ENCODE peak calls at places on chromosome 10, in seven cellular contexts. W is A549, A is lower leg skin, F is transverse colon, H is GM12892, J is prostate gland, C is sigmoid colon. E is an unnamed sample.

GRCh38 chr10:51297438-51297837 is 223.2 kb downstream of the PRKG1 start:
- DNase-seq in W (no peak), A (no peak), F (no peak), H (no peak), J (no peak), C (no peak), E (no peak)

GRCh38 chr10:70740441-70741288 is 44.5 kb downstream of the TBATA start:
- DNase-seq in W (no peak), A (no peak), F (no peak), H (no peak), J (no peak), C (no peak), E (no peak)

GRCh38 chr10:3109633-3110032 is 42.3 kb downstream of the PFKP start:
- DNase-seq in W (no peak), A (no peak), F (no peak), H (no peak), J (no peak), C (no peak), E (no peak)

GRCh38 chr10:23058366-23058765 is 37.0 kb upstream of the MSRB2 start:
- DNase-seq in W (no peak), A (no peak), F (no peak), H (no peak), J (no peak), C (no peak), E (no peak)

GRCh38 chr10:29668628-29669027 is 33.9 kb upstream of the SVIL start:
- DNase-seq in W (no peak), A (no peak), F (no peak), H (no peak), J (no peak), C (no peak), E (peak; percentile 32)

GRCh38 chr10:123928427-123928826 is 36.8 kb upstream of the CPXM2 start:
- DNase-seq in W (no peak), A (no peak), F (no peak), H (no peak), J (no peak), C (no peak), E (no peak)

GRCh38 chr10:97685395-97685958 is 1.6 kb downstream of the AVPI1 start:
- DNase-seq in W (peak; percentile 76), A (peak; percentile 49), F (peak; percentile 66), H (no peak), J (no peak), C (peak; percentile 73), E (no peak)

GRCh38 chr10:18545626-18546025 is 105.8 kb downstream of the NSUN6 start:
- DNase-seq in W (no peak), A (no peak), F (no peak), H (no peak), J (no peak), C (no peak), E (no peak)

GRCh38 chr10:12377891-12378290 is 28.5 kb downstream of the CAMK1D start:
- DNase-seq in W (no peak), A (no peak), F (no peak), H (no peak), J (no peak), C (no peak), E (no peak)

GRCh38 chr10:36048236-36048635 is 406.1 kb upstream of the FZD8 start:
- DNase-seq in W (no peak), A (no peak), F (no peak), H (no peak), J (no peak), C (no peak), E (no peak)

DNA sequence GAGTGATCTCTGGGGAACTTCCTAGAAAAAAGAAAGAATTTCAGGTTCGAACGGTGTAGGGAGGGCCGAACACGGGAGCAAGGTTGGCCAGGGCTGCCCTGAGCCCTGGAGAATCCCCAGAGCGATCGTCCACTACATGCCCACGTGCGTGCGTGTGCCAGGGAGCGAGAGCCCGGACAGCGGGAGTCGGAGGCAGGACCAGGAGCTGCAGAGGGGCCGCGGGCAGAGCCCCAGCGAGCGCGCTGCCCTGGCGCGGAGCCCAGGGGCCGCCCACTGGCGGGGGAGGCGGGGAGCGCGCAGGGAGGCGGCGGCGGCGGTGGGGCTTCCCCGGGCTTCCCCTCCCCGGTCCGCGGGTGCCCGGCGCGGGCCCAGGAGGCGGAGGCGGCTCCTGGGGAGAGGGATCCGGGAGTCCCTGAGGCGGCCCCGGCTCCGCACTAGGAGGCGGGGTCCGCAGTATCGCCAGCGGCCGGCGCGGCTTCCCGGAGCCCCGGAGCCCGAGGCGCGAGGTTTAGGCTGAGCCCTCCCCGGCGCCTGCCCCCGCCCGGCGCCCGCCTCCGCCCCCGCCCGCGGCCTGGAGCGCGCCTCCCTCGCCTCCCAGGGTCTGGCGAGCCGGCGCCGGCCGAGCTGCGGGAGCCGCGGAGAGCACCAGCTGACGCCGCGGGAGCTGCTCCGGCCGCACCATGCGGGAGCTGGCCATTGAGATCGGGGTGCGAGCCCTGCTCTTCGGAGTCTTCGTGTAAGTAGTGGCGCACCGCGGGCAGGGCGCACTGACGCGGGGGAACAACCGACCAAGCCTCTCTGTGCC is at the start of gene PLPP4:
- DNase-seq in W (no peak), A (no peak), F (no peak), H (no peak), J (no peak), C (no peak), E (no peak)
- TF ChIP-seq POLR2A in W (no peak), A (no peak), F (no peak), H (no peak), J (no peak), C (no peak), E (peak; percentile 18)

GRCh38 chr10:84155521-84155920 is 16.2 kb downstream of the GHITM start:
- DNase-seq in W (no peak), A (no peak), F (no peak), H (no peak), J (no peak), C (no peak), E (no peak)

GRCh38 chr10:84158549-84158948 is 15.1 kb upstream of the GPR15LG start:
- DNase-seq in W (no peak), A (no peak), F (no peak), H (no peak), J (no peak), C (no peak), E (no peak)

GRCh38 chr10:84158061-84158460 is 15.5 kb upstream of the GPR15LG start:
- DNase-seq in W (no peak), A (no peak), F (no peak), H (no peak), J (no peak), C (no peak), E (no peak)

GRCh38 chr10:84156009-84156408 is 16.7 kb downstream of the GHITM start:
- DNase-seq in W (no peak), A (no peak), F (no peak), H (no peak), J (no peak), C (no peak), E (no peak)

GRCh38 chr10:84156768-84157167 is 16.8 kb upstream of the GPR15LG start:
- DNase-seq in W (no peak), A (no peak), F (no peak), H (no peak), J (no peak), C (no peak), E (no peak)
- TF ChIP-seq POLR2A in W (no peak), A (no peak), F (peak; percentile 10), H (peak; percentile 69), J (no peak), C (no peak), E (no peak)

GRCh38 chr10:442209-442608 is 247.3 kb downstream of the DIP2C start:
- DNase-seq in W (no peak), A (no peak), F (no peak), H (no peak), J (no peak), C (no peak), E (no peak)
- TF ChIP-seq POLR2A in W (no peak), A (no peak), F (no peak), H (no peak), J (no peak), C (no peak), E (no peak)

GRCh38 chr10:119078422-119079179 is 2.0 kb downstream of the EIF3A start:
- DNase-seq in W (no peak), A (no peak), F (no peak), H (no peak), J (no peak), C (no peak), E (no peak)

GRCh38 chr10:119080521-119081259 is at the start of gene EIF3A:
- DNase-seq in W (peak; percentile 85), A (peak; percentile 91), F (peak; percentile 94), H (peak; percentile 87), J (peak; percentile 90), C (peak; percentile 95), E (peak; percentile 90)

DNA sequence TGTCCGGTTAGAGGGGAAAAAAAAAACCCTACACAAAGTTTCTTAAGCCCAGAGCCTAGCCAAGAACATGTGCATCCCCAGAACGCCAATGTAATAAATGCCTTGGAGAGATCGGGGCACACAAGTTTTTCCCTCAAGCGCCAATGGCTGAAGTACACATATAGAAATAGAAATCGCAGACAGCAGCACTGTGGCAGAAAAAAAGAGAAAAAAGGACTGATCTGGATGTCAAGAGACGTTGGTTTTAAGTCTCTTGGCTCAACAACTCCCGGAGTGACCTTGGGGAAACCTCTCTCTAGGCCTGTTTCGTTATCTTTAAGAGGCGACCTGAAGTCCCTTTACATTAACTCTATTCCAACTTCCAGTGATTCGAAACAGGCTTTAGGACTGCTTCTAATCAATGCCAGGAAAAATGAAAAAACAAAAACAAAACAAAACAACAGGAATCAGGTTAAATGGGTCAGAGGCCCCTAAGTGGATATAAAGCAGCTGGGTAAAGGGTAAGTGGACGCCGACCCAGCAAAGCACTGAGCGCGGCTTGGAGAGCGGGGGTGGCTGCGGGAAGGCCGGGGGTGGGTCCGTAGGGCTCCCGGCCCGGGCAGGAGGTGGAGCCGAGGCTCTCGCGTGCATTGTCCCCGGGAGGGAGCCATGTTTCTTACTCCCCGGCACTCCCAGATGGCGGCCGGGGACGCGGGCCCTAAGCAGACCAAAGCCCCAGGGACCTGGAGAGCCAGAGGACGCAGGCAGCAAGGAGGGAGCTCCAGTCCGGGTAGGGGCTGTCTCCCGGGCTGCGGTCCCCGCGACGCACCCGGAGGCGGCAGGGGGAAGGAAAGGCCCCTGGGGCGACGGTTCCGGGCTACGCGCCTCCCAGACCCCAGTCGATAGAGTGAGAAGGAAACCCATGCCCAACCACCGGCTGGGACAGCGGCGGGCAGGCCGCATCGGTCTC is 771 bp downstream of the EIF3A start:
- DNase-seq in W (peak; percentile 80), A (peak; percentile 64), F (peak; percentile 81), H (peak; percentile 64), J (peak; percentile 60), C (peak; percentile 85), E (peak; percentile 56)
- TF ChIP-seq POLR2A in W (peak; percentile 42), A (peak; percentile 22), F (no peak), H (no peak), J (peak; percentile 52), C (peak; percentile 7), E (peak; percentile 58)

E was measured in H54.